ENCODE peak calls at places on chromosomes 4 and X, in eight cellular contexts. Y, M, V, D, T, O, Z and F are unnamed samples. For H3K27me3 and H3K36me3, the result is how much of the 10 kb centered on the place peaks cover.

GRCh38 chr4:32775049-32775448 is 2054.9 kb downstream of the PCDH7 start:
- DNase-seq in Y (no peak), M (no peak), V (peak), D (peak), T (no peak), O (no peak), Z (peak), F (no peak)

GRCh38 chr4:41678086-41678485 is 70.4 kb downstream of the PHOX2B start:
- DNase-seq in Y (no peak), M (no peak), V (no peak), D (no peak), T (no peak), O (no peak), Z (no peak), F (no peak)

GRCh38 chr4:79632114-79632513 is 224.1 kb upstream of the GK2 start:
- DNase-seq in Y (no peak), M (no peak), V (no peak), D (peak), T (no peak), O (no peak), Z (no peak), F (no peak)

GRCh38 chr4:25180524-25181131 is 20.4 kb upstream of the SEPSECS start:
- DNase-seq in Y (no peak), M (no peak), V (peak), D (peak), T (peak), O (no peak), Z (peak), F (peak)

GRCh38 chrX:72609313-72609712 is 36.7 kb upstream of the HDAC8 start:
- DNase-seq in Y (no peak), M (no peak), V (peak), D (peak), T (no peak), O (no peak), Z (no peak), F (no peak)

GRCh38 chrX:153934473-153935325 is at the start of gene NAA10:
- DNase-seq in Y (peak), M (peak), V (peak), D (peak), T (peak), O (no peak), Z (peak), F (peak)

GRCh38 chr4:88823058-88823919 is 125.7 kb upstream of the NAP1L5 start:
- DNase-seq in Y (peak), M (peak), V (peak), D (peak), T (peak), O (peak), Z (peak), F (peak)

GRCh38 chrX:38260231-38260630 is 39.6 kb upstream of the SRPX start:
- DNase-seq in Y (no peak), M (no peak), V (peak), D (peak), T (no peak), O (no peak), Z (peak), F (no peak)

GRCh38 chr4:186723207-186724047 is at the start of gene FAT1:
- DNase-seq in Y (no peak), M (peak), V (peak), D (peak), T (no peak), O (no peak), Z (peak), F (no peak)

GRCh38 chr4:156888762-156889161 is 82.8 kb downstream of the PDGFC start:
- DNase-seq in Y (no peak), M (no peak), V (no peak), D (peak), T (no peak), O (no peak), Z (no peak), F (no peak)

GRCh38 chr4:141142423-141142822 is 9.2 kb upstream of the RNF150 start:
- DNase-seq in Y (no peak), M (no peak), V (no peak), D (peak), T (no peak), O (no peak), Z (no peak), F (no peak)

GRCh38 chrX:129040124-129040523 is 483.2 kb downstream of the SMARCA1 start:
- DNase-seq in Y (no peak), M (no peak), V (no peak), D (no peak), T (no peak), O (no peak), Z (no peak), F (no peak)
- H3K27me3 ChIP-seq in Y (under half), M (under half), V (under half), D (under half), T (under half), O (under half), Z (under half), F (under half)

GRCh38 chrX:57178605-57179004 is 41.4 kb upstream of the SPIN2A start:
- DNase-seq in Y (no peak), M (no peak), V (no peak), D (no peak), T (no peak), O (no peak), Z (no peak), F (no peak)
- H3K27ac ChIP-seq in Y (no peak), M (no peak), V (no peak), D (no peak), T (no peak), O (no peak), Z (no peak), F (no peak)

GRCh38 chrX:129145898-129146297 is 377.4 kb downstream of the SMARCA1 start:
- DNase-seq in Y (no peak), M (no peak), V (no peak), D (no peak), T (no peak), O (no peak), Z (no peak), F (no peak)
- H3K36me3 ChIP-seq in Y (under half), M (under half), V (under half), D (under half), T (under half), O (under half), Z (under half), F (under half)

GRCh38 chrX:132730726-132731125 is 227.7 kb downstream of the HS6ST2 start:
- DNase-seq in Y (no peak), M (no peak), V (no peak), D (no peak), T (no peak), O (no peak), Z (no peak), F (no peak)
- H3K27me3 ChIP-seq in Y (under half), M (under half), V (under half), D (under half), T (under half), O (under half), Z (under half), F (under half)

DNA sequence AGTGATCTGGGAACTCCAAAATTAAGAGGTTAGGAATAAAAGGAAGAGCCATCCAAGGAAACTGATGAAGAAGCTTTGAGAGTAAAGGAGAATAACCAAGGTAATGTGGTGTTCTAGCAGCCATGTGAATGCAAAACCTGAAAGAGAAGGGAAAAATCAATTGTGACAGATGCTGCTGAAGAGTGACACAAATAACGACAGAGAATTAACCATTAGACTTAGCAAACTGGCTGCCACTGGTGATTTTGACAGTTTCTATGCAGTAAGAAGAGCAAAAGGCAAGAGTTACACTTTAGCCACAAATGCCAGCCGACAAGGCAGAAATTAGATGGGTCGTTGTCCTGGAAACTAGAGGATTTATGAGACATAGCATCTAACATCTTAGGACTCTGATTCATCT is 13.1 kb upstream of the TMEM144 start:
- DNase-seq in Y (no peak), M (no peak), V (no peak), D (no peak), T (no peak), O (no peak), Z (no peak), F (no peak)
- H3K27ac ChIP-seq in Y (no peak), M (no peak), V (no peak), D (no peak), T (no peak), O (no peak), Z (no peak), F (no peak)

GRCh38 chrX:41092776-41093175 is 7.5 kb downstream of the USP9X start:
- DNase-seq in Y (no peak), M (no peak), V (no peak), D (no peak), T (no peak), O (no peak), Z (no peak), F (no peak)
- H3K36me3 ChIP-seq in Y (under half), M (under half), V (under half), D (under half), T (under half), O (under half), Z (under half), F (under half)

GRCh38 chrX:150362599-150363481 is at the start of gene MAMLD1:
- DNase-seq in Y (peak), M (peak), V (peak), D (peak), T (peak), O (no peak), Z (peak), F (peak)

GRCh38 chrX:150361777-150362351 is 1.3 kb upstream of the MAMLD1 start:
- DNase-seq in Y (no peak), M (peak), V (peak), D (peak), T (peak), O (no peak), Z (peak), F (peak)

GRCh38 chrX:150358651-150359050 is 4.5 kb upstream of the MAMLD1 start:
- DNase-seq in Y (no peak), M (no peak), V (no peak), D (no peak), T (no peak), O (no peak), Z (no peak), F (no peak)

GRCh38 chrX:150361070-150361776 is 1.9 kb upstream of the MAMLD1 start:
- DNase-seq in Y (no peak), M (peak), V (peak), D (peak), T (peak), O (no peak), Z (peak), F (peak)

DNA sequence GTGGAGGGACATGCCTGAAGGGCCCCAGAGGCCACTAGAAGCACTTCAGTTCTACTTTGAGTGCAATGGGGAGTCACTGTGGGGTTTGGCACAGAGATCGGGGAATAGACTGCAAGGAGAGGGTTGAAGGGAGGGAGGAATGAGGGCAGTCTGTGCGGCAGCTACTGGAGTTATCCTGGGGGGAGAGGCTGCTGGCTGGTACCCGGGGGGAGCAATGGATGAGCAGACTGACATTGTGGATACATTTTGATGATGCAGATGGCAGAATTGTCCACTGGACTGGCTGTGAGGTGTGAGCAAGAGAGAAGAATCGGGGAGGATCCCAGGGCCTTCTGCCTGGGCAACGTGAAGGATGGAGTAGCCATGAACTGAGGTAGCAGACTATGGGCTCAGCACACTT is 2.8 kb upstream of the MAMLD1 start:
- DNase-seq in Y (no peak), M (no peak), V (no peak), D (no peak), T (no peak), O (no peak), Z (no peak), F (no peak)
- H3K27me3 ChIP-seq in Y (under half), M (under half), V (half or more), D (under half), T (under half), O (under half), Z (half or more), F (under half)

GRCh38 chrX:135421932-135422809 is at the start of gene SMIM10L2A:
- DNase-seq in Y (no peak), M (no peak), V (no peak), D (no peak), T (no peak), O (no peak), Z (no peak), F (peak)
- H3K27ac ChIP-seq in Y (no peak), M (no peak), V (no peak), D (no peak), T (peak), O (no peak), Z (no peak), F (peak)